ENCODE peak calls at places on chromosomes 2 and 18, in nine cellular contexts. X is heart right ventricle, P is Ammon's horn, N is left cardiac atrium, B is mucosa of gallbladder, G is AG10803, F is lower lobe of right lung, A is left kidney, Q is SW480. S is an unnamed sample.

GRCh38 chr18:46761054-46761769 is 4.4 kb upstream of the ST8SIA5 start:
- DNase-seq in X (no peak), P (peak), N (no peak), B (no peak), G (no peak), F (no peak), A (no peak), Q (no peak), S (no peak)

GRCh38 chr2:240291940-240292574 is 143.4 kb upstream of the GPC1 start:
- DNase-seq in X (no peak), P (no peak), N (no peak), B (no peak), G (no peak), F (no peak), A (no peak), Q (no peak), S (no peak)

GRCh38 chr18:12679183-12679786 is 21.4 kb upstream of the SPIRE1 start:
- DNase-seq in X (peak), P (peak), N (peak), B (peak), G (peak), F (peak), A (peak), Q (peak), S (peak)

GRCh38 chr2:27653397-27653796 is 10.0 kb downstream of the SUPT7L start:
- DNase-seq in X (no peak), P (no peak), N (no peak), B (no peak), G (no peak), F (no peak), A (no peak), Q (no peak), S (no peak)

GRCh38 chr2:236654496-236654895 is 84.9 kb downstream of the ACKR3 start:
- DNase-seq in X (no peak), P (no peak), N (no peak), B (peak), G (no peak), F (no peak), A (no peak), Q (no peak), S (no peak)

GRCh38 chr2:9736008-9736407 is 105.2 kb upstream of the YWHAQ start:
- DNase-seq in X (no peak), P (no peak), N (no peak), B (no peak), G (no peak), F (no peak), A (no peak), Q (no peak), S (no peak)

GRCh38 chr2:11777066-11777782 is 30.8 kb downstream of the LPIN1 start:
- DNase-seq in X (no peak), P (no peak), N (no peak), B (no peak), G (no peak), F (no peak), A (no peak), Q (no peak), S (no peak)

GRCh38 chr18:74249181-74249968 is 42.4 kb downstream of the CYB5A start:
- DNase-seq in X (no peak), P (no peak), N (no peak), B (peak), G (peak), F (no peak), A (no peak), Q (no peak), S (no peak)

GRCh38 chr2:217801711-217802110 is 201.1 kb downstream of the TNS1 start:
- DNase-seq in X (no peak), P (no peak), N (no peak), B (no peak), G (no peak), F (no peak), A (no peak), Q (no peak), S (peak)

GRCh38 chr2:2331905-2332280 is 818 bp upstream of the MYT1L start:
- DNase-seq in X (no peak), P (peak), N (no peak), B (no peak), G (no peak), F (no peak), A (peak), Q (no peak), S (no peak)

GRCh38 chr2:65177754-65178442 is 48.0 kb upstream of the RAB1A start:
- DNase-seq in X (no peak), P (no peak), N (no peak), B (no peak), G (peak), F (no peak), A (no peak), Q (peak), S (no peak)

GRCh38 chr2:79487371-79487770 is 25.5 kb upstream of the CTNNA2 start:
- DNase-seq in X (no peak), P (no peak), N (no peak), B (no peak), G (no peak), F (no peak), A (no peak), Q (no peak), S (no peak)

GRCh38 chr2:144453039-144453336 is 66.9 kb downstream of the ZEB2 start:
- DNase-seq in X (no peak), P (no peak), N (no peak), B (no peak), G (peak), F (no peak), A (peak), Q (no peak), S (no peak)

GRCh38 chr2:55616509-55617159 is 788 bp downstream of the PPP4R3B start:
- DNase-seq in X (no peak), P (peak), N (no peak), B (peak), G (peak), F (no peak), A (peak), Q (peak), S (no peak)

GRCh38 chr2:689877-690510 is 12.8 kb upstream of the TMEM18 start:
- DNase-seq in X (no peak), P (no peak), N (no peak), B (no peak), G (no peak), F (no peak), A (no peak), Q (no peak), S (no peak)

GRCh38 chr2:102422910-102423309 is at the start of gene IL18RAP:
- DNase-seq in X (no peak), P (no peak), N (no peak), B (no peak), G (no peak), F (no peak), A (no peak), Q (no peak), S (no peak)